ENCODE peak calls at places on chromosomes 12 and 14, in five cellular contexts. S is AG09309; C is ELR; E is stimulated activated CD4-positive, alpha-beta T cell treated with anti-CD3 and anti-CD28 coated beads, Interleukin-1b, Interleukin-23, amount 100 ng/mL, for 24 hours; K is heart right ventricle. U is an unnamed sample.
A peak's percentile ranks its signal among the peaks of the same experiment; 100 is the strongest.

GRCh38 chr14:61646366-61647101 is 48.8 kb upstream of the HIF1A start:
- DNase-seq in S (no peak), E (no peak), C (no peak), K (no peak), U (peak; percentile 23)

GRCh38 chr12:66087365-66087943 is 43.1 kb downstream of the LLPH start:
- DNase-seq in E (peak; percentile 6), C (peak; percentile 80), K (peak; percentile 21), S (peak; percentile 49), U (peak; percentile 69)

GRCh38 chr12:116442304-116442703 is 116.9 kb upstream of the MAP1LC3B2 start:
- DNase-seq in E (no peak), S (no peak), K (no peak), C (no peak), U (no peak)

GRCh38 chr14:93219103-93219726 is 12.2 kb downstream of the UBR7 start:
- DNase-seq in E (no peak), C (peak; percentile 73), S (no peak), K (no peak), U (peak; percentile 65)

GRCh38 chr14:29810657-29811056 is 117.0 kb downstream of the PRKD1 start:
- DNase-seq in K (no peak), C (no peak), E (no peak), S (peak; percentile 33), U (no peak)

GRCh38 chr12:57716305-57716704 is 22.2 kb downstream of the AGAP2 start:
- DNase-seq in K (no peak), C (no peak), S (no peak), E (no peak), U (no peak)

GRCh38 chr14:38964630-38965029 is 138.4 kb downstream of the SEC23A start:
- DNase-seq in E (no peak), C (peak; percentile 15), K (no peak), S (peak; percentile 5), U (peak; percentile 10)

GRCh38 chr12:113302466-113302865 is 32.4 kb downstream of the SLC8B1 start:
- DNase-seq in S (no peak), C (no peak), K (no peak), E (no peak), U (no peak)

GRCh38 chr12:106074361-106074705 is 64.4 kb downstream of the NUAK1 start:
- DNase-seq in E (no peak), S (no peak), C (no peak), K (no peak), U (no peak)

GRCh38 chr12:108840605-108841328 is 16.6 kb downstream of the SSH1 start:
- DNase-seq in E (no peak), K (no peak), C (peak; percentile 49), S (no peak), U (peak; percentile 23)

GRCh38 chr14:42731480-42731879 is 1124.8 kb downstream of the LRFN5 start:
- DNase-seq in S (no peak), E (no peak), K (no peak), C (no peak), U (no peak)

GRCh38 chr12:21434704-21435103 is 2.8 kb upstream of the PYROXD1 start:
- DNase-seq in S (no peak), K (no peak), E (no peak), C (peak; percentile 38), U (peak; percentile 23)

GRCh38 chr12:8057291-8057690 is 8.9 kb downstream of the C3AR1 start:
- DNase-seq in E (no peak), S (no peak), K (no peak), C (no peak), U (no peak)

GRCh38 chr14:37091651-37092050 is 80.8 kb downstream of the SLC25A21 start:
- DNase-seq in S (no peak), K (no peak), E (no peak), C (no peak), U (no peak)

GRCh38 chr12:11656550-11656949 is 7.1 kb downstream of the ETV6 start:
- DNase-seq in E (no peak), C (peak; percentile 60), K (no peak), S (no peak), U (no peak)

GRCh38 chr14:51463461-51463860 is 188.2 kb upstream of the FRMD6 start:
- DNase-seq in E (no peak), S (no peak), C (no peak), K (no peak), U (no peak)

GRCh38 chr12:30990316-30990715 is 63.8 kb downstream of the TSPAN11 start:
- DNase-seq in E (no peak), S (no peak), K (no peak), C (no peak), U (no peak)

GRCh38 chr14:52052289-52052943 is 16.4 kb downstream of the NID2 start:
- DNase-seq in S (peak; percentile 89), C (peak; percentile 34), E (no peak), K (no peak), U (peak; percentile 80)

GRCh38 chr12:55899035-55899434 is 28.7 kb downstream of the PYM1 start:
- DNase-seq in K (no peak), S (no peak), C (peak; percentile 39), E (no peak), U (peak; percentile 49)

GRCh38 chr14:75831971-75832370 is 149.8 kb downstream of the TGFB3 start:
- DNase-seq in K (no peak), C (peak; percentile 45), E (no peak), S (no peak), U (peak; percentile 60)

GRCh38 chr12:47905313-47905730 is 528 bp upstream of the VDR start:
- DNase-seq in K (peak; percentile 48), S (no peak), C (no peak), E (no peak), U (no peak)

GRCh38 chr12:31582155-31582554 is 8.8 kb downstream of the DENND5B start:
- DNase-seq in K (no peak), S (no peak), C (peak; percentile 85), E (no peak), U (peak; percentile 63)